ENCODE peak calls at places on chromosomes 7 and 10, in six cellular contexts. S, F, U, O, Q and V are unnamed samples.

GRCh38 chr10:69360485-69361302 is 56.0 kb downstream of the TACR2 start:
- DNase-seq in U (peak; percentile 73), Q (peak; percentile 92), O (no peak), F (no peak), S (no peak), V (peak; percentile 93)

GRCh38 chr10:120950103-120950561 is 99.0 kb downstream of the WDR11 start:
- DNase-seq in Q (no peak), U (no peak), F (no peak), S (no peak), O (no peak), V (no peak)

GRCh38 chr10:106958591-106959328 is 205.7 kb downstream of the SORCS1 start:
- DNase-seq in S (no peak), U (no peak), Q (no peak), F (no peak), O (no peak), V (no peak)

GRCh38 chr7:118186491-118186890 is 2.5 kb downstream of the LSM8 start:
- DNase-seq in S (no peak), Q (no peak), F (no peak), O (no peak), U (no peak), V (no peak)

GRCh38 chr10:21824409-21824808 is 179.1 kb downstream of the DNAJC1 start:
- DNase-seq in Q (no peak), U (no peak), O (no peak), S (no peak), F (no peak), V (no peak)

GRCh38 chr10:94197241-94197640 is 165.5 kb downstream of the NOC3L start:
- DNase-seq in Q (no peak), O (no peak), U (no peak), S (no peak), F (no peak), V (no peak)

GRCh38 chr10:99530108-99531025 is 2.4 kb upstream of the NKX2-3 start:
- DNase-seq in U (no peak), F (no peak), O (no peak), Q (no peak), S (peak; percentile 41), V (peak; percentile 79)

GRCh38 chr7:139725077-139725476 is 52.7 kb downstream of the HIPK2 start:
- DNase-seq in O (no peak), Q (no peak), F (no peak), S (no peak), U (peak; percentile 81), V (no peak)